ENCODE peak calls at places on chromosome 22, in nine cellular contexts. M, L, K, W, I, Z, N, E and T are unnamed samples.

GRCh38 chr22:36155702-36156101 is 4.9 kb downstream of the APOL3 start:
- DNase-seq in M (no peak), L (peak), K (no peak), W (no peak), I (peak), Z (no peak), N (peak), E (no peak), T (no peak)

GRCh38 chr22:21593406-21594232 is 26.1 kb downstream of the UBE2L3 start:
- DNase-seq in M (no peak), L (peak), K (peak), W (peak), I (peak), Z (no peak), N (peak), E (no peak), T (no peak)

GRCh38 chr22:48603621-48604320 is 1223.9 kb downstream of the BRD1 start:
- DNase-seq in M (no peak), L (no peak), K (no peak), W (no peak), I (no peak), Z (no peak), N (no peak), E (no peak), T (no peak)

GRCh38 chr22:48495751-48496080 is 1332.0 kb downstream of the BRD1 start:
- DNase-seq in M (no peak), L (no peak), K (no peak), W (no peak), I (no peak), Z (no peak), N (no peak), E (no peak), T (no peak)

GRCh38 chr22:31569126-31569525 is 72.8 kb downstream of the SFI1 start:
- DNase-seq in M (no peak), L (no peak), K (no peak), W (no peak), I (no peak), Z (no peak), N (no peak), E (no peak), T (no peak)

GRCh38 chr22:33467718-33468117 is 409.5 kb upstream of the SYN3 start:
- DNase-seq in M (no peak), L (no peak), K (no peak), W (no peak), I (no peak), Z (no peak), N (no peak), E (no peak), T (no peak)

GRCh38 chr22:29593923-29594322 is 9.5 kb upstream of the NF2 start:
- DNase-seq in M (no peak), L (no peak), K (no peak), W (no peak), I (no peak), Z (no peak), N (peak), E (no peak), T (no peak)

GRCh38 chr22:39682994-39683393 is 112.4 kb downstream of the CACNA1I start:
- DNase-seq in M (no peak), L (no peak), K (no peak), W (no peak), I (no peak), Z (no peak), N (no peak), E (no peak), T (no peak)

GRCh38 chr22:31241200-31241599 is 29.1 kb downstream of the LIMK2 start:
- DNase-seq in M (no peak), L (peak), K (no peak), W (no peak), I (no peak), Z (no peak), N (no peak), E (no peak), T (no peak)

GRCh38 chr22:29129644-29130201 is 56.9 kb downstream of the KREMEN1 start:
- DNase-seq in M (no peak), L (no peak), K (no peak), W (no peak), I (peak), Z (no peak), N (no peak), E (peak), T (no peak)

GRCh38 chr22:47073101-47073500 is 310.7 kb downstream of the TBC1D22A start:
- DNase-seq in M (no peak), L (no peak), K (no peak), W (no peak), I (no peak), Z (no peak), N (no peak), E (no peak), T (no peak)

GRCh38 chr22:36162127-36163034 is 1.8 kb upstream of the APOL3 start:
- DNase-seq in M (peak), L (no peak), K (no peak), W (no peak), I (no peak), Z (no peak), N (no peak), E (no peak), T (no peak)

GRCh38 chr22:40209945-40210485 is 32.3 kb downstream of the TNRC6B start:
- DNase-seq in M (no peak), L (no peak), K (no peak), W (no peak), I (no peak), Z (peak), N (no peak), E (no peak), T (no peak)

GRCh38 chr22:20212754-20213699 is 55.1 kb downstream of the RTN4R start:
- DNase-seq in M (no peak), L (no peak), K (no peak), W (no peak), I (no peak), Z (no peak), N (no peak), E (no peak), T (no peak)

GRCh38 chr22:48750282-48750681 is 1077.4 kb downstream of the BRD1 start:
- DNase-seq in M (no peak), L (no peak), K (no peak), W (no peak), I (no peak), Z (no peak), N (no peak), E (peak), T (no peak)

GRCh38 chr22:20853236-20853660 is 5.4 kb downstream of the PI4KA start:
- DNase-seq in M (no peak), L (no peak), K (no peak), W (no peak), I (no peak), Z (no peak), N (no peak), E (no peak), T (no peak)

GRCh38 chr22:19870153-19871022 is 15.7 kb upstream of the GNB1L start:
- DNase-seq in M (no peak), L (peak), K (no peak), W (no peak), I (no peak), Z (no peak), N (peak), E (peak), T (no peak)

GRCh38 chr22:25362215-25362882 is 142.9 kb downstream of the CRYBB2 start:
- DNase-seq in M (peak), L (peak), K (peak), W (peak), I (peak), Z (peak), N (peak), E (peak), T (peak)

GRCh38 chr22:25700996-25701815 is 40.8 kb upstream of the MYO18B start:
- DNase-seq in M (no peak), L (no peak), K (no peak), W (no peak), I (peak), Z (no peak), N (peak), E (no peak), T (no peak)

GRCh38 chr22:21626073-21626734 is 3.6 kb downstream of the YDJC start:
- DNase-seq in M (no peak), L (no peak), K (no peak), W (no peak), I (no peak), Z (peak), N (no peak), E (no peak), T (no peak)

GRCh38 chr22:42819412-42820069 is 37.5 kb downstream of the ARFGAP3 start:
- DNase-seq in M (no peak), L (no peak), K (no peak), W (no peak), I (no peak), Z (no peak), N (no peak), E (peak), T (no peak)

GRCh38 chr22:24187731-24188644 is 6.7 kb downstream of the SUSD2 start:
- DNase-seq in M (no peak), L (no peak), K (no peak), W (no peak), I (peak), Z (no peak), N (no peak), E (no peak), T (no peak)

GRCh38 chr22:45887202-45888131 is 89.5 kb downstream of the WNT7B start:
- DNase-seq in M (no peak), L (no peak), K (no peak), W (no peak), I (peak), Z (no peak), N (peak), E (peak), T (no peak)

GRCh38 chr22:40044102-40044869 is 49.5 kb downstream of the FAM83F start:
- DNase-seq in M (peak), L (peak), K (peak), W (peak), I (peak), Z (peak), N (peak), E (peak), T (peak)

GRCh38 chr22:35783943-35784614 is 66.4 kb downstream of the APOL5 start:
- DNase-seq in M (no peak), L (no peak), K (peak), W (no peak), I (no peak), Z (no peak), N (no peak), E (no peak), T (no peak)

GRCh38 chr22:32487021-32487420 is 12.4 kb downstream of the FBXO7 start:
- DNase-seq in M (no peak), L (no peak), K (no peak), W (no peak), I (no peak), Z (no peak), N (peak), E (no peak), T (no peak)

GRCh38 chr22:29630180-29630498 is 26.7 kb downstream of the NF2 start:
- DNase-seq in M (no peak), L (no peak), K (no peak), W (no peak), I (no peak), Z (no peak), N (no peak), E (no peak), T (no peak)

GRCh38 chr22:27975381-27976013 is 56.4 kb upstream of the PITPNB start:
- DNase-seq in M (no peak), L (no peak), K (no peak), W (no peak), I (no peak), Z (no peak), N (peak), E (peak), T (no peak)

DNA sequence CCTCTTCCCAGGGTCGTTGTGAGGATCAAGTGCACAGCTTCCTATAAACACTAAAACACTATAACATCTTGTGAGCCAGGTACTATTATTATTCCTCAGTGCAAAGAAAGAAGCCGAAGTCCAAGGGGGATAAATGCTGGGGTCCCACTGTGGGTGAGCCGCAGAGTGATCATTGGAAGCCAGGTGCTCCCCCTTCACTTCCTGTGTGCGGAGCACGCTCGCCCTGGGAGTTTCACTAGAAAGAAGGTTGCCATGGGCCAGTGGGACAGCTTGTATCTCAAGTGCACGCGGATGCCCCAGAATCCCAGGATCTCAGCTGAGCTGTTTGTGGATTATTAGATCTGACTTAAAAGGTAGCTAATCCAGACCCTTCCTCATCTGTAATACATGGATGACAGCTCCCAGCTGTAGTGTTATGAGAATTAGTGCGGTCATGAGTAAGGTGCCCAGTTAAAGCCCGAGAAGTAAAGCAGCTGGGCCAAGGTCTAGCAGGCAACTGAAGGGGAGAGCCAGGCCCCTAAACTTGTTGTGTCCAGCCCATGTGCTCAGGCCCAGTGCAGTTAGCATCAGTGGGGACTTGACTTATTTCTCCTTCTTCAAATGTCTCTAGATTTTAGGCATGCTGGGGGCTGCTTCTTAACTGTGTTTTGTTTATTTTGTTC is 941 bp downstream of the CBY1 start:
- DNase-seq in M (peak), L (peak), K (peak), W (no peak), I (no peak), Z (peak), N (peak), E (no peak), T (peak)
- H3K27ac ChIP-seq in M (peak), L (peak), K (peak), W (no peak), I (peak), Z (peak), N (peak), E (peak), T (peak)

GRCh38 chr22:43827926-43828710 is 16.0 kb upstream of the EFCAB6 start:
- DNase-seq in M (no peak), L (no peak), K (no peak), W (no peak), I (no peak), Z (no peak), N (no peak), E (peak), T (no peak)

GRCh38 chr22:43829904-43830851 is 18.1 kb upstream of the EFCAB6 start:
- DNase-seq in M (no peak), L (no peak), K (no peak), W (no peak), I (peak), Z (no peak), N (no peak), E (peak), T (no peak)

GRCh38 chr22:43829448-43829821 is 17.3 kb upstream of the EFCAB6 start:
- DNase-seq in M (no peak), L (no peak), K (no peak), W (no peak), I (peak), Z (no peak), N (no peak), E (peak), T (no peak)

GRCh38 chr22:43827336-43827735 is 15.2 kb upstream of the EFCAB6 start:
- DNase-seq in M (no peak), L (no peak), K (no peak), W (no peak), I (no peak), Z (no peak), N (no peak), E (peak), T (no peak)

DNA sequence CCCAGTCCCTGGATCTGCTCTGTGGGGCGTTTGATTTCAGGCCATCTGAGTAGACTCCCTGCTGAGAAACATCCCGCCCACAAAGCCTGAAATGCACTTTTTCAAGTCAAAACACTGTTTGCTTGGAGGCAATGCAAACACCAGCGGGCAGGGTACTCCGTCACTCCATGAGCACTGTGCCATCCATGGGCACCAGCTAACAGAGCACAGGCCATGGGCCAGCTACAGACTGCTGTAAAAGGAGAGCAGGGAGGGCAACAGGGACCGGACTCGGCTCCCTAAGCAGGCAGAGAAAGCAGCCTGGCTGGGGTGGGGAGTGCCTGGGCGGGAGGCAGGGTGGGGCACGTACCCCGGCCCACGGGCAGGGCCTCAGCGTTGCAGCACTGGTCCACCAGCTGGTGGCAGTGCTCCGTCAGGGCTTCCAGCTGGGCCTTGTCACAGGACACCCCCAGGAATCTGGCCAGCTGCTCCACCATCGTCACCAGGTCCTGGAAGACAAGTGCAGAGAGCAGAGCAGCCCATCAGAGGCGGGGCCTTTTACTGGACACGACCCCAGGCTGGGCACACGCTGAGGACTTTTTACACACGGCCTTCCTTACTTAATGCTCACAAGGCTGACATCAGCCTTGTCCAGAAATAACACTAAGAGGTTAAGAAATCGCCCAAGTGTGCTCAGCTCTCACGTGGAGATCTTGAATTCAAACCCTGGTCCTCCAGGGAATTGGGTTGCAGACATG is 16.8 kb upstream of the EFCAB6 start:
- DNase-seq in M (no peak), L (peak), K (no peak), W (no peak), I (peak), Z (peak), N (no peak), E (peak), T (no peak)
- H3K27ac ChIP-seq in M (no peak), L (no peak), K (no peak), W (no peak), I (peak), Z (no peak), N (no peak), E (peak), T (no peak)

GRCh38 chr22:22820626-22821025 is 67.0 kb upstream of the IGLL5 start:
- DNase-seq in M (no peak), L (no peak), K (no peak), W (no peak), I (no peak), Z (no peak), N (no peak), E (no peak), T (peak)

GRCh38 chr22:22823126-22823804 is 64.4 kb upstream of the IGLL5 start:
- DNase-seq in M (no peak), L (no peak), K (no peak), W (no peak), I (no peak), Z (peak), N (no peak), E (no peak), T (no peak)

GRCh38 chr22:22821340-22821739 is 66.3 kb upstream of the IGLL5 start:
- DNase-seq in M (no peak), L (no peak), K (no peak), W (no peak), I (no peak), Z (no peak), N (no peak), E (no peak), T (no peak)

GRCh38 chr22:22820076-22820475 is 67.5 kb upstream of the IGLL5 start:
- DNase-seq in M (no peak), L (no peak), K (no peak), W (no peak), I (no peak), Z (no peak), N (no peak), E (no peak), T (no peak)

DNA sequence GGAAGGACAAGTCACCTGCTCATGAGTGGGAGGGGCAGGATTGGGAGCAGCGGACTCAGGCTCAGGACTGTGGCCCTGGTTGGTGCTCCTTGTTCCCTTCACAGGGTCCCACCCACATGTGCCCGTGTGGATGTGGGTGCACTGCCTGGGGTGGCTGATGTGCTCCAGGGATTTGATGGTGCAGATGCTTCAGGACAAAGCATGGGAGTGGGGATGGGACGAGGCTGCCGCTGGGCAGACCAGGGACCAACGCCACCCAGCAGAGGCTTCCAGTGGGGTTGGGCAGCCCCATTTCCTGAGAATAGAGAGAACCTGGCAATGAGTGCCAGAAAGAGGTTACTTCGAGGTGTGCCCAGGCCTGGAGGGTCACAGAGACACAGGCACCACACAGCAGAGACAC is 65.5 kb upstream of the IGLL5 start:
- DNase-seq in M (no peak), L (no peak), K (no peak), W (no peak), I (no peak), Z (no peak), N (no peak), E (no peak), T (no peak)
- H3K27ac ChIP-seq in M (peak), L (no peak), K (no peak), W (no peak), I (no peak), Z (peak), N (no peak), E (no peak), T (peak)

DNA sequence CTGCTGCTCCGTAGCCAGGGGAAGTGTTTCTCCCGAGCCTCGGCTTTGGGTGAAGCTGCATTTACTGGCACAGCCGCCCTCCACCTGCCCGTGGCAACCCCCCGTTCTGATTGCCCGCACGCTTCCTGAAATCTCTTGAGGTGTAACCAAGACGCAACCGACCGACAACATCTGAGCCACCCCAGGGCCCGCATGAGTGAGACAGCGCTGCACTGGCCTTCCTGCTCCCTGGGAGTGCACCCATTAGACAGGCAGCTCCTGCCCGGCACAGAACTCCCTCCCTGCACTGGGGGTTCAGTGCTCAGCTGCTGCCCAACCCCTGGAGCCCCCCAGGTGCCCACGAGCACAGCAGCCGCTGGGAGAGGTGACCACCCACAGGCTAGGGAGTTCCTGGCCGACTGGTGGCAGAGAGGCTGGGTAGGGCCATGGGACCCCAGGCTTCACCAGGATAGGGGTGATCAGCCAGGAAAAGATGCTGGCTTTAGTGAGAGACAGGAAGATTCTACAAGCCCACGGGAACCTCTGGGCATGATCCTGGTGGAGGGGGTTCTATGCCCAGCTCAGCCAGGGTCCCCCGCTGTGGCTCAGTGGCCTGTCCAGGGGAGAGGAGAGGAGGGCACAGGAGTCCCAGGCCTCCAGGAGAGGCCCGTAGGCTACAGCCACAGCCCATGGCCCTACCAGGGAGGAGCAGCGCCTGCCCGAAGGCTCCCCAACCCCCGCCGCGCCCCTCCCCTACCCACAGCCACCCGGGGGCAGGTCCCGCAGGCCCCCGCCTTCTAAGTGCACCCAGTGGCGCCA is 14.6 kb downstream of the PLXNB2 start:
- DNase-seq in M (no peak), L (no peak), K (no peak), W (no peak), I (no peak), Z (peak), N (no peak), E (no peak), T (no peak)
- H3K27ac ChIP-seq in M (no peak), L (peak), K (peak), W (no peak), I (peak), Z (no peak), N (peak), E (peak), T (no peak)